ENCODE peak calls at places on chromosomes 2 and 18, in four cellular contexts. Q, C, X and G are unnamed samples.

GRCh38 chr2:188810591-188810990 is 163.6 kb upstream of the COL3A1 start:
- DNase-seq in C (no peak), Q (no peak), X (no peak), G (no peak)

GRCh38 chr2:134590679-134591078 is 128.1 kb downstream of the TMEM163 start:
- DNase-seq in X (no peak), C (no peak), Q (no peak), G (no peak)

GRCh38 chr2:240765007-240765406 is 55.0 kb downstream of the KIF1A start:
- DNase-seq in Q (no peak), X (no peak), C (no peak), G (no peak)

GRCh38 chr18:12307871-12308385 is at the start of gene TUBB6:
- DNase-seq in X (peak; percentile 55), Q (peak; percentile 70), C (peak; percentile 48), G (no peak)

GRCh38 chr2:159035790-159036411 is 67.5 kb downstream of the TANC1 start:
- DNase-seq in Q (no peak), X (no peak), C (peak; percentile 43), G (no peak)

GRCh38 chr2:229268626-229269025 is 2.5 kb downstream of the PID1 start:
- DNase-seq in X (no peak), Q (no peak), C (no peak), G (no peak)

GRCh38 chr2:207533609-207534008 is 3.8 kb downstream of the CREB1 start:
- DNase-seq in X (no peak), C (peak; percentile 12), Q (no peak), G (no peak)

GRCh38 chr2:171553236-171553635 is 31.0 kb downstream of the CYBRD1 start:
- DNase-seq in Q (no peak), C (no peak), X (no peak), G (no peak)

GRCh38 chr2:44201648-44202047 is 33.0 kb downstream of the PPM1B start:
- DNase-seq in X (no peak), Q (no peak), C (no peak), G (no peak)

GRCh38 chr2:27920148-27920885 is 29.8 kb downstream of the BABAM2 start:
- DNase-seq in Q (no peak), X (no peak), C (peak; percentile 33), G (no peak)